ENCODE peak calls at places on chromosomes 5 and 9, in eight cellular contexts. W is heart left ventricle, P is adrenal gland, T is HepG2, G is A549, U is psoas muscle, V is gastrocnemius medialis, Z is IMR-90. Q is an unnamed sample.

GRCh38 chr9:37676411-37676830 is 25.7 kb downstream of the FRMPD1 start:
- DNase-seq in P (no peak), T (no peak), G (no peak), V (peak), Z (no peak), W (peak), U (peak), Q (peak)

GRCh38 chr5:64147849-64148441 is 17.7 kb upstream of the RNF180 start:
- DNase-seq in W (peak), G (peak), T (peak), V (peak), U (peak), Z (peak), P (peak), Q (peak)

GRCh38 chr5:177382423-177383029 is 1.7 kb upstream of the SLC34A1 start:
- DNase-seq in T (no peak), G (peak), V (no peak), P (no peak), W (no peak), U (no peak), Z (peak), Q (no peak)

GRCh38 chr9:130051855-130052254 is 1.9 kb upstream of the GPR107 start:
- DNase-seq in Z (no peak), V (no peak), G (no peak), P (no peak), W (no peak), U (no peak), T (no peak), Q (peak)

GRCh38 chr5:125081101-125081500 is 334.7 kb upstream of the ZNF608 start:
- DNase-seq in Z (no peak), U (no peak), G (no peak), P (no peak), W (no peak), V (no peak), T (no peak), Q (no peak)

GRCh38 chr5:109453251-109453650 is 43.5 kb upstream of the PJA2 start:
- DNase-seq in P (no peak), Z (peak), U (no peak), G (no peak), W (no peak), T (no peak), V (no peak), Q (no peak)

GRCh38 chr5:77391240-77391765 is 100.8 kb downstream of the WDR41 start:
- DNase-seq in P (no peak), T (no peak), V (no peak), W (no peak), G (no peak), Z (no peak), U (no peak), Q (no peak)

GRCh38 chr5:181118369-181118768 is 12.6 kb downstream of the OR2V1 start:
- DNase-seq in U (no peak), P (no peak), W (no peak), Z (no peak), T (no peak), G (no peak), V (no peak), Q (no peak)

GRCh38 chr9:72952914-72953313 is at the start of gene ALDH1A1:
- DNase-seq in T (peak), Z (no peak), U (no peak), P (peak), W (no peak), V (no peak), G (peak), Q (peak)

GRCh38 chr5:131974956-131975726 is 29.7 kb upstream of the MEIKIN start:
- DNase-seq in T (no peak), Z (no peak), W (no peak), U (no peak), V (no peak), G (no peak), P (no peak), Q (no peak)

GRCh38 chr5:94908889-94909480 is 290.5 kb downstream of the SLF1 start:
- DNase-seq in W (no peak), U (no peak), P (no peak), Z (peak), V (no peak), T (peak), G (peak), Q (no peak)

GRCh38 chr9:136243631-136244030 is 2.0 kb downstream of the QSOX2 start:
- DNase-seq in Z (no peak), U (no peak), W (no peak), P (no peak), G (no peak), T (no peak), V (no peak), Q (no peak)

GRCh38 chr9:137590469-137591383 is at the start of gene ZMYND19:
- DNase-seq in P (peak), U (peak), T (peak), Z (peak), V (peak), G (peak), W (peak), Q (no peak)

GRCh38 chr9:137588311-137588710 is 2.0 kb downstream of the ZMYND19 start:
- DNase-seq in W (no peak), V (no peak), P (no peak), T (no peak), U (no peak), Z (no peak), G (no peak), Q (no peak)

GRCh38 chr9:137589441-137590122 is 730 bp downstream of the ZMYND19 start:
- DNase-seq in G (no peak), U (no peak), P (no peak), W (peak), V (no peak), T (no peak), Z (no peak), Q (no peak)

GRCh38 chr9:137590123-137590468 is 216 bp downstream of the ZMYND19 start:
- DNase-seq in T (no peak), Z (no peak), P (no peak), W (no peak), V (no peak), U (no peak), G (no peak), Q (no peak)

GRCh38 chr9:137588891-137589290 is 1.4 kb downstream of the ZMYND19 start:
- DNase-seq in V (no peak), G (no peak), T (no peak), Z (no peak), P (no peak), W (no peak), U (no peak), Q (no peak)
- H3K4me3 ChIP-seq in V (peak), G (peak), T (peak), Z (no peak), P (no peak), W (no peak), U (peak), Q (peak)

DNA sequence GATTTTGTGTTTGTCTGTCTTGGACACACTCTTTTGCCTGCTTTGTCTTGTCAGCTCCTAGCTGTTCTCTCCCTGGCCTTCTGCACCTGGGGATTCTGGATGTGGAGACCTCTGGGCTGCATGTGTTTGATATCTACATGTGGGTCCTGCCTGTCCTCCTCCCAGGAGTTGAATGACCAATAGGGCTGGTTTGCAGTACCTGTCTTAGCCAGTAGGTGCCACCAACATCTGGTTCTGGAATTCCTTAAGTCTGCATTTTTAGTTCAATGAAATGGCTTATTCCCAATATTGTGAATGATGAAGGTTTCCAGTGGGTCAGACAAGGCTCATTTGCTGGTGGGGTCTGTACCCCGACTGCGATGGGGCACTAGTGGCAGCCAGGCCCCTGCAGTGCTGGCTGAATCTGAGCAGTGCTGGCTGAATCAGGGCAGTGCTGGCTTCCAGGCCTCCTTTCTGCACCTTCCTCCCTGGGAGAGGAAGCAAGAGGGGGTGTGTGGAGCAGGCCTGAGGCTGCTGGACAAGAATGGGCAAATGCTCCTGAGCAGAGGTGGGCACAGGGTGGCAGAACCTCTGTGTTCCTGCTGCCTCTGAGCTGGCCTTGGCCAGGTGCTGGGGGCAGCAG is 73.3 kb downstream of the RXRA start:
- DNase-seq in V (no peak), T (no peak), G (peak), U (no peak), W (no peak), Z (peak), P (no peak), Q (no peak)
- TF ChIP-seq CTCF in V (peak), T (peak), G (peak), U (peak), W (peak), Z (peak), P (peak), Q (peak)

DNA sequence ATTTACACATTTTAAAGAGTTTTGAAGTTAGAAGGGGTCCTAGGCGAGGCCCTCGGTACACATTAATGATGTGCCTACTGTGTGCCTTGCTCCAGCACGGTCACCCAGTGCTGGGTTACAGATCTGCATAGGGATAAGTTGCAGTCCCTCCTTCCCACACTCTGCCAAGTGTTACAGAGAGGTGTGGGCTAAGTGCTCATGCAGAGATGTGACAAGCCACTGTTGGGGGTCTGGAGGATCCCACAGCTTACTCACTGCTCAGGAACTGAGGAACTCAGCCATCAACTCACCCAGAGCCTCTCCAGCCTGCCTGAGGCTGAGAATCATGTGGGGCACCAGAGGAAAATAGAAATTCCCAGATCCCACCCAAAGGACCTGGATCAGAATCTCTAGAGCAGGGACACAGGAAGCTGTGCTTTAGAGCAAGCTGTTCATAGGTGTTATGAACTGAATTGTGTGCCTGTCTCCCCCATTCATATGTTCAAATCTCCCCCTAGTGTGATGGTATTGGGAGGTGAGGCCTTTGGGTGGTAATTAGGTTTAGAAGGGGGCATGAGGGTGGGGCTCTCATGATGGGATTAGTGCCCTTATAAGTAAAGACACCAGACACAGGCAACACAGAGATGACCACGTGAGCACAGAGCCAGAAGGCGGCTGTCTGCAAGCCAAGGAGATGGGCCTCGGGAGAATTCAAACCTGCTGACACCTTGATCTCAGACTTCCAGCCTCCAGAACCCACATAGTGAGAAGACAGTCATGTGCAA is 164.1 kb downstream of the HSD17B3 start:
- DNase-seq in P (no peak), G (no peak), V (no peak), U (no peak), W (no peak), T (no peak), Z (peak), Q (no peak)
- H3K4me3 ChIP-seq in P (peak), G (no peak), V (no peak), U (no peak), W (no peak), T (peak), Z (peak), Q (no peak)

GRCh38 chr5:96729156-96729555 is 67.0 kb downstream of the CAST start:
- DNase-seq in T (no peak), G (no peak), P (no peak), Z (no peak), U (no peak), W (no peak), V (no peak), Q (no peak)
- TF ChIP-seq CTCF in T (peak), G (peak), P (peak), Z (peak), U (peak), W (peak), V (peak), Q (peak)

GRCh38 chr9:16704096-16704488 is 166.4 kb downstream of the BNC2 start:
- DNase-seq in Z (no peak), V (no peak), U (no peak), P (no peak), G (no peak), W (no peak), T (no peak), Q (no peak)

GRCh38 chr9:16708638-16709435 is 161.6 kb downstream of the BNC2 start:
- DNase-seq in G (no peak), W (no peak), P (no peak), U (no peak), V (no peak), Z (peak), T (no peak), Q (no peak)

GRCh38 chr9:16701347-16701746 is 169.1 kb downstream of the BNC2 start:
- DNase-seq in U (no peak), V (no peak), W (no peak), T (no peak), P (no peak), Z (no peak), G (peak), Q (peak)

GRCh38 chr9:16705121-16705604 is 165.3 kb downstream of the BNC2 start:
- DNase-seq in Z (peak), T (no peak), V (peak), W (peak), G (peak), U (peak), P (peak), Q (no peak)

GRCh38 chr9:16704489-16705111 is 165.9 kb downstream of the BNC2 start:
- DNase-seq in U (peak), Z (peak), V (peak), P (peak), T (no peak), G (no peak), W (peak), Q (no peak)
- H3K4me3 ChIP-seq in U (peak), Z (peak), V (peak), P (peak), T (no peak), G (peak), W (no peak), Q (no peak)

Q was measured in LNCaP clone FGC.